ENCODE peak calls at places on chromosome 10, in four cellular contexts. K is foreskin keratinocyte, O is HL-60, H is vagina. I is an unnamed sample.

GRCh38 chr10:31055573-31056251 is 24.0 kb upstream of the ZNF438 start:
- DNase-seq in K (no peak), O (no peak), H (no peak), I (no peak)

GRCh38 chr10:66586073-66586472 is 339.8 kb upstream of the LRRTM3 start:
- DNase-seq in K (no peak), O (no peak), H (no peak), I (no peak)

GRCh38 chr10:8978100-8978499 is 923.6 kb downstream of the GATA3 start:
- DNase-seq in K (peak), O (no peak), H (no peak), I (no peak)

GRCh38 chr10:79185067-79185774 is 116.5 kb downstream of the ZMIZ1 start:
- DNase-seq in K (no peak), O (no peak), H (no peak), I (no peak)

GRCh38 chr10:122301055-122301810 is 30.1 kb downstream of the BTBD16 start:
- DNase-seq in K (no peak), O (no peak), H (peak), I (no peak)

GRCh38 chr10:93199221-93199681 is 125.6 kb downstream of the CYP26A1 start:
- DNase-seq in K (no peak), O (peak), H (no peak), I (peak)

GRCh38 chr10:86440874-86441838 is 74.6 kb upstream of the GRID1 start:
- DNase-seq in K (peak), O (no peak), H (no peak), I (no peak)

GRCh38 chr10:13969792-13970140 is 361.0 kb downstream of the FRMD4A start:
- DNase-seq in K (no peak), O (no peak), H (no peak), I (no peak)

GRCh38 chr10:110544958-110545537 is 22.4 kb upstream of the SMC3 start:
- DNase-seq in K (no peak), O (no peak), H (no peak), I (no peak)

GRCh38 chr10:33655921-33656320 is 321.5 kb upstream of the NRP1 start:
- DNase-seq in K (no peak), O (no peak), H (no peak), I (no peak)

GRCh38 chr10:44804661-44805060 is 106.5 kb upstream of the TMEM72 start:
- DNase-seq in K (no peak), O (no peak), H (no peak), I (no peak)

GRCh38 chr10:115417585-115418265 is 324.6 kb downstream of the ATRNL1 start:
- DNase-seq in K (peak), O (peak), H (no peak), I (no peak)

GRCh38 chr10:59682986-59683937 is 26.4 kb downstream of the SLC16A9 start:
- DNase-seq in K (peak), O (no peak), H (no peak), I (no peak)

GRCh38 chr10:84308481-84309304 is 19.7 kb upstream of the CCSER2 start:
- DNase-seq in K (no peak), O (peak), H (no peak), I (peak)

GRCh38 chr10:131312261-131312801 is 810 bp upstream of the TCERG1L start:
- DNase-seq in K (no peak), O (no peak), H (no peak), I (no peak)

GRCh38 chr10:73517166-73517888 is 21.5 kb upstream of the PPP3CB start:
- DNase-seq in K (peak), O (no peak), H (no peak), I (no peak)

GRCh38 chr10:58217612-58218011 is 50.1 kb downstream of the IPMK start:
- DNase-seq in K (peak), O (no peak), H (no peak), I (no peak)

GRCh38 chr10:104253106-104253505 is 1.6 kb upstream of the GSTO1 start:
- DNase-seq in K (no peak), O (no peak), H (no peak), I (no peak)

GRCh38 chr10:96851281-96851680 is 19.2 kb downstream of the LCOR start:
- DNase-seq in K (no peak), O (no peak), H (no peak), I (no peak)

GRCh38 chr10:8047452-8048280 is 6.8 kb upstream of the GATA3 start:
- DNase-seq in K (no peak), O (no peak), H (no peak), I (no peak)

GRCh38 chr10:86520871-86521619 is 547 bp downstream of the WAPL start:
- DNase-seq in K (no peak), O (peak), H (no peak), I (peak)

GRCh38 chr10:79403441-79404230 is 41.8 kb downstream of the ZCCHC24 start:
- DNase-seq in K (no peak), O (no peak), H (no peak), I (peak)

GRCh38 chr10:112221545-112221944 is 38.0 kb upstream of the GPAM start:
- DNase-seq in K (no peak), O (no peak), H (no peak), I (no peak)

GRCh38 chr10:79946270-79947082 is 2.4 kb downstream of the SFTPD start:
- DNase-seq in K (no peak), O (no peak), H (peak), I (no peak)

GRCh38 chr10:123348721-123349120 is 194.5 kb downstream of the BUB3 start:
- DNase-seq in K (no peak), O (no peak), H (no peak), I (no peak)

GRCh38 chr10:58818889-58819288 is 306.2 kb downstream of the BICC1 start:
- DNase-seq in K (no peak), O (no peak), H (no peak), I (no peak)

GRCh38 chr10:96719850-96720421 is 378 bp downstream of the PIK3AP1 start:
- DNase-seq in K (no peak), O (peak), H (no peak), I (peak)

GRCh38 chr10:117160567-117160966 is 22.5 kb upstream of the VAX1 start:
- DNase-seq in K (no peak), O (no peak), H (no peak), I (no peak)

GRCh38 chr10:52525761-52526160 is 211.7 kb downstream of the DKK1 start:
- DNase-seq in K (peak), O (no peak), H (no peak), I (no peak)

GRCh38 chr10:86757110-86757790 is 831 bp downstream of the BMPR1A start:
- DNase-seq in K (peak), O (no peak), H (no peak), I (no peak)

GRCh38 chr10:70462349-70462984 is 16.1 kb upstream of the PALD1 start:
- DNase-seq in K (no peak), O (no peak), H (no peak), I (peak)

GRCh38 chr10:131027256-131027655 is 284.3 kb downstream of the TCERG1L start:
- DNase-seq in K (no peak), O (no peak), H (peak), I (no peak)

GRCh38 chr10:110409926-110410325 is 87.8 kb upstream of the DUSP5 start:
- DNase-seq in K (no peak), O (no peak), H (no peak), I (no peak)

GRCh38 chr10:94617389-94617944 is 66.1 kb upstream of the CYP2C18 start:
- DNase-seq in K (peak), O (no peak), H (no peak), I (no peak)

GRCh38 chr10:72126184-72126871 is 38.0 kb upstream of the SPOCK2 start:
- DNase-seq in K (peak), O (peak), H (no peak), I (no peak)

GRCh38 chr10:45044290-45044689 is 43.6 kb downstream of the ZNF22 start:
- DNase-seq in K (no peak), O (no peak), H (no peak), I (no peak)

GRCh38 chr10:122725006-122725405 is 25.4 kb upstream of the C10orf120 start:
- DNase-seq in K (no peak), O (no peak), H (no peak), I (no peak)

GRCh38 chr10:110286841-110287240 is 17.9 kb downstream of the SMNDC1 start:
- DNase-seq in K (no peak), O (no peak), H (no peak), I (no peak)

GRCh38 chr10:113711142-113711541 is 31.4 kb downstream of the CASP7 start:
- DNase-seq in K (no peak), O (no peak), H (no peak), I (no peak)

GRCh38 chr10:113709221-113709838 is 29.6 kb downstream of the CASP7 start:
- DNase-seq in K (peak), O (no peak), H (no peak), I (no peak)

GRCh38 chr10:113712755-113713154 is 33.0 kb downstream of the CASP7 start:
- DNase-seq in K (no peak), O (no peak), H (no peak), I (no peak)

GRCh38 chr10:113713297-113713982 is 33.7 kb downstream of the CASP7 start:
- DNase-seq in K (no peak), O (no peak), H (no peak), I (no peak)

GRCh38 chr10:113712024-113712423 is 32.3 kb downstream of the CASP7 start:
- DNase-seq in K (no peak), O (no peak), H (no peak), I (no peak)
- H3K27ac ChIP-seq in K (no peak), O (no peak), H (no peak), I (no peak)

GRCh38 chr10:21334891-21335696 is 190.4 kb downstream of the SKIDA1 start:
- DNase-seq in K (peak), O (no peak), H (no peak), I (peak)
- H3K27ac ChIP-seq in K (no peak), O (no peak), H (no peak), I (peak)

DNA sequence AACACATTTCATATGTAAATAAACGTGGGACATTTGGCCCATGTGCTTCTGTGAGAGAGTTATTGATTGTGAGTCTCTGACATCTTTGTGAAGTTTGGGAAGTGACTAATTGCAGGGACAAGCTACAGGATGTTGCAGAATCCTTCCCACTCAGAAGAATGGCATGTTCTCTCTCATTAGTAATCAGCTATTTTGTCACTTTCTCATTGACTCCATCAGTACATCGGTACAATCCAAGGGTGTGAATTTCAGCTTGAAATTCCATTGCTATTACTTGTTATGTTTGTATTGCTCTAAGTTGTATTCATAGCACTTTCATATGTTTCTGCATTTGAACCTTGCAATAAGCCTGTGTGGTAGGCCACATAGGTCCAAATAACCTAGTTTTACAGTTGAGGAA is 100.0 kb upstream of the KCNMA1 start:
- DNase-seq in K (peak), O (no peak), H (no peak), I (no peak)
- H3K27ac ChIP-seq in K (peak), O (no peak), H (no peak), I (no peak)

DNA sequence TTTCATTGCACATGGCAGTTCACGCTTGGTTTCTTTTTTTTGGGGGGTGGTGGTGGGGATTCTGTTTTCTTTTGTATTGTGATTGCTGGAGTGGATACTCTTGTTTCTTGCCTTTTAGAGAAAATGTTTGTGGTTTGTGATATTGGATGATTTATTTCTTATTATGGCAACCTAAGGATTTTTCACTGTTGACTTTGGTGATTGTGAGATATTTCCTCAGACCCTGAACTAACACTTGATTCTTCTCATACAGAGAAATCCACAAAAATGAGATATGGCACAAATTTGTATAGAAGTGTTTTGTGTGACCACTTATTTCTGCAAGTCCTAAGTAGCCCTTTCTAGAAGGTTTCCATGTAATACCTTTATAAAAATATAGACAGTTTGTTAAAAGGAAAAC is 871.1 kb downstream of the LRMDA start:
- DNase-seq in K (no peak), O (no peak), H (no peak), I (no peak)
- H3K27ac ChIP-seq in K (no peak), O (no peak), H (no peak), I (no peak)

GRCh38 chr10:125054216-125054615 is 106.1 kb downstream of the CTBP2 start:
- DNase-seq in K (no peak), O (no peak), H (no peak), I (no peak)
- H3K27ac ChIP-seq in K (no peak), O (no peak), H (peak), I (peak)

GRCh38 chr10:114403545-114404161 is 649 bp downstream of the AFAP1L2 start:
- DNase-seq in K (peak), O (no peak), H (no peak), I (no peak)
- H3K27ac ChIP-seq in K (peak), O (no peak), H (peak), I (peak)

DNA sequence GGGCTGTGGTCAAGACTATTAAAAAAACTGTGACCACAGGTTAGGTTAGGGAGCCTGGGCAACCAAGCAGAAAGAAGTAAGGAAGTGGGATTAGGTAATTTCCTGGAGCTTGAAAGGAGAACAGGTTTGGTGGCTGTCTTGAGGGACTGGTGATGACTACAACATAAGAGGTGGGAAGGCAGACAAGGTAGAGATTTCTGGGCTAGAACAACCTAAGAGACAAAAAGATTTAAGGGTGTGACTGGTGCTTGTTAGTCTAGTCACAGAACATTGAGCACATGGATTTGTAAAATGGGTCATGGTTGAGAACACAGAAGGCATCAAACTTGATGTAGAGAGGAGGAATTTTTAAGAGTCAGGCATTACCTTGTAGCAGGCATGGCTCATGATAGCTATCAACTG is 123.7 kb upstream of the ASAH2 start:
- DNase-seq in K (peak), O (peak), H (no peak), I (no peak)
- H3K27ac ChIP-seq in K (no peak), O (no peak), H (no peak), I (peak)

GRCh38 chr10:43373461-43373860 is 2.0 kb downstream of the FXYD4 start:
- DNase-seq in K (no peak), O (no peak), H (no peak), I (no peak)

GRCh38 chr10:43372751-43373445 is 1.5 kb downstream of the FXYD4 start:
- DNase-seq in K (no peak), O (no peak), H (no peak), I (no peak)

GRCh38 chr10:43376046-43376635 is 4.7 kb downstream of the FXYD4 start:
- DNase-seq in K (no peak), O (no peak), H (no peak), I (no peak)

GRCh38 chr10:43375401-43376020 is 4.1 kb downstream of the FXYD4 start:
- DNase-seq in K (no peak), O (no peak), H (no peak), I (no peak)

GRCh38 chr10:43374194-43374593 is 2.8 kb downstream of the FXYD4 start:
- DNase-seq in K (no peak), O (no peak), H (no peak), I (no peak)
- H3K27ac ChIP-seq in K (no peak), O (no peak), H (no peak), I (no peak)

I was measured in psoas muscle.